ENCODE peak calls at places on chromosomes 4 and X, in seven cellular contexts. Y is effector memory CD4-positive, alpha-beta T cell; O is naive B cell; H is kidney glomerular epithelial cell; K is H7; J is NCI-H460; S is left cardiac atrium. Q is an unnamed sample.

GRCh38 chr4:7155611-7156071 is 36.7 kb upstream of the SORCS2 start:
- DNase-seq in Y (no peak), O (no peak), H (no peak), K (peak; percentile 48), J (no peak), S (no peak), Q (no peak)

GRCh38 chr4:3442959-3443749 is 1.4 kb downstream of the HGFAC start:
- DNase-seq in Y (peak; percentile 46), O (peak; percentile 48), H (no peak), K (peak; percentile 99), J (peak; percentile 30), S (peak; percentile 56), Q (peak; percentile 4)

GRCh38 chr4:187017156-187017555 is 293.5 kb upstream of the FAT1 start:
- DNase-seq in Y (no peak), O (no peak), H (no peak), K (no peak), J (no peak), S (no peak), Q (no peak)

GRCh38 chrX:49879656-49880277 is 483 bp downstream of the USP27X start:
- DNase-seq in Y (no peak), O (no peak), H (no peak), K (peak; percentile 66), J (no peak), S (no peak), Q (no peak)

GRCh38 chr4:96347582-96347981 is 507.7 kb downstream of the PDHA2 start:
- DNase-seq in Y (no peak), O (no peak), H (no peak), K (no peak), J (no peak), S (no peak), Q (no peak)

GRCh38 chr4:174119051-174119450 is 164.4 kb downstream of the FBXO8 start:
- DNase-seq in Y (no peak), O (no peak), H (no peak), K (no peak), J (no peak), S (no peak), Q (no peak)

GRCh38 chrX:40544343-40545250 is 36.2 kb upstream of the ATP6AP2 start:
- DNase-seq in Y (no peak), O (no peak), H (no peak), K (no peak), J (no peak), S (no peak), Q (no peak)

GRCh38 chrX:45669715-45670360 is 469.2 kb upstream of the DIPK2B start:
- DNase-seq in Y (no peak), O (no peak), H (no peak), K (no peak), J (no peak), S (no peak), Q (no peak)

GRCh38 chrX:77085372-77085771 is 361.8 kb upstream of the FGF16 start:
- DNase-seq in Y (no peak), O (no peak), H (no peak), K (no peak), J (no peak), S (no peak), Q (no peak)

Q was measured in GF-D8.